ENCODE peak calls at places on chromosomes 13 and 19, in nine cellular contexts. J is activated T-cell treated with anti-CD3 and anti-CD28 coated beads, Interleukin-2, amount 50 U/mL, for 48 hours; V is D721Med; Z is T1000; P is activated naive CD4-positive, alpha-beta T cell; Y is right atrium auricular region; S is Caki2; I is stimulated activated CD8-positive, alpha-beta memory T cell treated with anti-CD3 and anti-CD28 coated beads, Interleukin-4, amount 100 ng/mL, for 1 hour; K is A172. G is an unnamed sample.

GRCh38 chr19:47444388-47444821 is 25.1 kb upstream of the MEIS3 start:
- DNase-seq in J (peak; percentile 39), V (no peak), Z (no peak), P (peak; percentile 15), Y (no peak), S (no peak), I (no peak), K (no peak), G (no peak)

GRCh38 chr13:41182231-41182630 is 12.1 kb downstream of the KBTBD7 start:
- DNase-seq in J (no peak), V (no peak), Z (no peak), P (no peak), Y (no peak), S (no peak), I (no peak), K (no peak), G (no peak)

GRCh38 chr13:110399801-110400200 is 92.7 kb downstream of the COL4A2 start:
- DNase-seq in J (no peak), V (no peak), Z (no peak), P (no peak), Y (no peak), S (no peak), I (no peak), K (no peak), G (no peak)

GRCh38 chr13:109652536-109652935 is 133.8 kb downstream of the IRS2 start:
- DNase-seq in J (no peak), V (no peak), Z (no peak), P (no peak), Y (no peak), S (no peak), I (no peak), K (peak; percentile 10), G (no peak)

GRCh38 chr19:5880604-5881078 is 10.3 kb upstream of the FUT5 start:
- DNase-seq in J (no peak), V (no peak), Z (no peak), P (no peak), Y (no peak), S (no peak), I (no peak), K (peak; percentile 67), G (peak; percentile 6)

GRCh38 chr13:49985129-49985528 is 11.7 kb upstream of the TRIM13 start:
- DNase-seq in J (no peak), V (no peak), Z (no peak), P (no peak), Y (no peak), S (no peak), I (no peak), K (no peak), G (no peak)

GRCh38 chr19:56091751-56092546 is 29.1 kb downstream of the ZNF787 start:
- DNase-seq in J (no peak), V (no peak), Z (no peak), P (no peak), Y (no peak), S (peak; percentile 75), I (no peak), K (no peak), G (no peak)

GRCh38 chr19:12453495-12453894 is 12.7 kb upstream of the ZNF443 start:
- DNase-seq in J (no peak), V (no peak), Z (no peak), P (no peak), Y (no peak), S (no peak), I (no peak), K (no peak), G (no peak)

GRCh38 chr19:29366757-29367156 is 153.8 kb upstream of the UQCRFS1 start:
- DNase-seq in J (no peak), V (no peak), Z (no peak), P (no peak), Y (no peak), S (no peak), I (no peak), K (no peak), G (no peak)

GRCh38 chr19:21023901-21024300 is 3.4 kb downstream of the ZNF430 start:
- DNase-seq in J (no peak), V (no peak), Z (no peak), P (no peak), Y (no peak), S (no peak), I (no peak), K (no peak), G (no peak)

GRCh38 chr19:36686365-36687213 is 823 bp upstream of the ZNF567 start:
- DNase-seq in J (no peak), V (no peak), Z (no peak), P (no peak), Y (no peak), S (peak; percentile 8), I (no peak), K (peak; percentile 7), G (no peak)

GRCh38 chr13:94182185-94182761 is 297.2 kb downstream of the DCT start:
- DNase-seq in J (no peak), V (no peak), Z (no peak), P (no peak), Y (no peak), S (no peak), I (no peak), K (no peak), G (no peak)

GRCh38 chr19:1172353-1173159 is 1.5 kb downstream of the SBNO2 start:
- DNase-seq in J (no peak), V (no peak), Z (no peak), P (no peak), Y (peak; percentile 81), S (peak; percentile 69), I (no peak), K (peak; percentile 66), G (no peak)

GRCh38 chr19:53818756-53819155 is 5.4 kb downstream of the NLRP12 start:
- DNase-seq in J (no peak), V (no peak), Z (no peak), P (no peak), Y (no peak), S (no peak), I (no peak), K (no peak), G (no peak)

GRCh38 chr19:1082928-1083816 is 12.0 kb downstream of the POLR2E start:
- DNase-seq in J (peak; percentile 18), V (no peak), Z (no peak), P (no peak), Y (no peak), S (no peak), I (no peak), K (no peak), G (no peak)

GRCh38 chr19:16571283-16571682 is 932 bp downstream of the SLC35E1 start:
- DNase-seq in J (no peak), V (no peak), Z (no peak), P (no peak), Y (no peak), S (no peak), I (no peak), K (peak; percentile 30), G (no peak)

GRCh38 chr13:82501804-82502203 is 1380.5 kb downstream of the SLITRK1 start:
- DNase-seq in J (no peak), V (no peak), Z (no peak), P (no peak), Y (no peak), S (no peak), I (no peak), K (no peak), G (no peak)

GRCh38 chr19:9674669-9675357 is at the start of gene ZNF562:
- DNase-seq in J (peak; percentile 90), V (peak; percentile 60), Z (peak; percentile 77), P (peak; percentile 55), Y (peak; percentile 91), S (peak; percentile 82), I (peak; percentile 57), K (peak; percentile 89), G (peak; percentile 61)

GRCh38 chr19:13051581-13052165 is 51.0 kb downstream of the LYL1 start:
- DNase-seq in J (peak; percentile 59), V (peak; percentile 73), Z (no peak), P (no peak), Y (no peak), S (peak; percentile 90), I (no peak), K (peak; percentile 74), G (peak; percentile 37)

GRCh38 chr19:33177417-33177976 is 16.6 kb upstream of the LRP3 start:
- DNase-seq in J (no peak), V (no peak), Z (no peak), P (peak; percentile 79), Y (peak; percentile 80), S (no peak), I (peak; percentile 53), K (no peak), G (no peak)

GRCh38 chr13:22846551-22846950 is 334.2 kb upstream of the SGCG start:
- DNase-seq in J (no peak), V (no peak), Z (no peak), P (no peak), Y (no peak), S (no peak), I (no peak), K (no peak), G (no peak)

GRCh38 chr13:99704390-99704789 is 203.1 kb downstream of the TM9SF2 start:
- DNase-seq in J (no peak), V (no peak), Z (no peak), P (no peak), Y (no peak), S (no peak), I (no peak), K (no peak), G (peak; percentile 82)

GRCh38 chr13:58397596-58398387 is 766.2 kb downstream of the PCDH17 start:
- DNase-seq in J (no peak), V (no peak), Z (no peak), P (no peak), Y (no peak), S (no peak), I (no peak), K (no peak), G (no peak)

G was measured in DMS153.